ENCODE peak calls at places on chromosomes 5 and 9, in ten cellular contexts. K is upper lobe of right lung, J is Caco-2, A is PC-9, R is astrocyte of the cerebellum, S is type B pancreatic cell, X is transverse colon, G is nephron progenitor cell, U is HFFc6, I is cardiac fibroblast. V is an unnamed sample.

GRCh38 chr9:134983094-134983493 is 65.4 kb upstream of the FCN1 start:
- DNase-seq in K (peak), J (peak), A (no peak), R (no peak), S (peak), X (no peak), G (peak), U (no peak), I (no peak), V (no peak)

GRCh38 chr9:137247916-137248175 is 3.2 kb upstream of the STPG3 start:
- DNase-seq in K (no peak), J (no peak), A (no peak), R (no peak), S (no peak), X (no peak), G (no peak), U (no peak), I (no peak), V (no peak)

GRCh38 chr9:128394404-128395168 is 23.4 kb downstream of the URM1 start:
- DNase-seq in K (no peak), J (no peak), A (no peak), R (no peak), S (no peak), X (no peak), G (no peak), U (no peak), I (no peak), V (no peak)

GRCh38 chr5:17305964-17306725 is 88.7 kb downstream of the BASP1 start:
- DNase-seq in K (peak), J (peak), A (peak), R (peak), S (no peak), X (peak), G (no peak), U (peak), I (peak), V (no peak)

GRCh38 chr5:150904479-150905311 is at the start of gene ZNF300:
- DNase-seq in K (peak), J (peak), A (peak), R (peak), S (peak), X (peak), G (peak), U (peak), I (peak), V (peak)

GRCh38 chr9:37371565-37372464 is 50.7 kb upstream of the GRHPR start:
- DNase-seq in K (no peak), J (no peak), A (no peak), R (no peak), S (no peak), X (no peak), G (no peak), U (no peak), I (peak), V (no peak)

GRCh38 chr9:127793093-127793708 is 7.4 kb downstream of the CDK9 start:
- DNase-seq in K (no peak), J (no peak), A (peak), R (no peak), S (no peak), X (no peak), G (no peak), U (no peak), I (no peak), V (no peak)

GRCh38 chr9:98983295-98984268 is 39.9 kb downstream of the COL15A1 start:
- DNase-seq in K (no peak), J (no peak), A (no peak), R (peak), S (no peak), X (no peak), G (no peak), U (peak), I (peak), V (no peak)

GRCh38 chr9:16830806-16831205 is 39.7 kb downstream of the BNC2 start:
- DNase-seq in K (no peak), J (no peak), A (no peak), R (no peak), S (no peak), X (no peak), G (no peak), U (no peak), I (no peak), V (no peak)

GRCh38 chr5:142059304-142059940 is 46.6 kb upstream of the GNPDA1 start:
- DNase-seq in K (no peak), J (no peak), A (no peak), R (no peak), S (no peak), X (no peak), G (no peak), U (peak), I (peak), V (no peak)

GRCh38 chr9:134057311-134057665 is 10.5 kb downstream of the BRD3 start:
- DNase-seq in K (peak), J (no peak), A (no peak), R (no peak), S (no peak), X (peak), G (no peak), U (no peak), I (no peak), V (no peak)

GRCh38 chr5:150609843-150610584 is 30.4 kb upstream of the SYNPO start:
- DNase-seq in K (no peak), J (peak), A (no peak), R (no peak), S (no peak), X (peak), G (no peak), U (no peak), I (no peak), V (no peak)

GRCh38 chr5:91443761-91444467 is 60.8 kb upstream of the ARRDC3 start:
- DNase-seq in K (no peak), J (no peak), A (no peak), R (no peak), S (no peak), X (no peak), G (no peak), U (no peak), I (no peak), V (no peak)

GRCh38 chr5:76341935-76342334 is 61.1 kb upstream of the IQGAP2 start:
- DNase-seq in K (no peak), J (no peak), A (no peak), R (no peak), S (no peak), X (no peak), G (no peak), U (no peak), I (no peak), V (no peak)

GRCh38 chr5:79827159-79827562 is 137.5 kb downstream of the CMYA5 start:
- DNase-seq in K (no peak), J (no peak), A (no peak), R (no peak), S (no peak), X (no peak), G (no peak), U (no peak), I (no peak), V (no peak)

GRCh38 chr5:79831381-79831780 is 141.7 kb downstream of the CMYA5 start:
- DNase-seq in K (no peak), J (no peak), A (no peak), R (no peak), S (no peak), X (no peak), G (no peak), U (no peak), I (no peak), V (no peak)

GRCh38 chr5:79831910-79832309 is 142.3 kb downstream of the CMYA5 start:
- DNase-seq in K (no peak), J (no peak), A (no peak), R (no peak), S (no peak), X (no peak), G (no peak), U (no peak), I (peak), V (no peak)

GRCh38 chr5:79825802-79826201 is 136.2 kb downstream of the CMYA5 start:
- DNase-seq in K (no peak), J (no peak), A (no peak), R (no peak), S (no peak), X (no peak), G (no peak), U (no peak), I (no peak), V (no peak)

GRCh38 chr5:79829260-79829659 is 139.6 kb downstream of the CMYA5 start:
- DNase-seq in K (no peak), J (peak), A (no peak), R (no peak), S (no peak), X (no peak), G (peak), U (no peak), I (no peak), V (no peak)
- TF ChIP-seq CTCF in K (peak), J (peak), A (peak), R (peak), S (peak), X (no peak), G (peak), U (peak), I (no peak), V (no peak)

GRCh38 chr9:84668204-84669007 is 1.1 kb upstream of the NTRK2 start:
- DNase-seq in K (peak), J (no peak), A (no peak), R (peak), S (peak), X (peak), G (peak), U (peak), I (peak), V (no peak)
- TF ChIP-seq CTCF in K (peak), J (no peak), A (no peak), R (peak), S (peak), X (no peak), G (peak), U (peak), I (peak), V (no peak)

GRCh38 chr9:93829271-93830223 is 125.6 kb downstream of the BARX1 start:
- DNase-seq in K (no peak), J (no peak), A (no peak), R (no peak), S (no peak), X (no peak), G (no peak), U (no peak), I (no peak), V (no peak)
- TF ChIP-seq CTCF in K (no peak), J (no peak), A (no peak), R (no peak), S (no peak), X (no peak), G (no peak), U (no peak), I (no peak), V (no peak)

DNA sequence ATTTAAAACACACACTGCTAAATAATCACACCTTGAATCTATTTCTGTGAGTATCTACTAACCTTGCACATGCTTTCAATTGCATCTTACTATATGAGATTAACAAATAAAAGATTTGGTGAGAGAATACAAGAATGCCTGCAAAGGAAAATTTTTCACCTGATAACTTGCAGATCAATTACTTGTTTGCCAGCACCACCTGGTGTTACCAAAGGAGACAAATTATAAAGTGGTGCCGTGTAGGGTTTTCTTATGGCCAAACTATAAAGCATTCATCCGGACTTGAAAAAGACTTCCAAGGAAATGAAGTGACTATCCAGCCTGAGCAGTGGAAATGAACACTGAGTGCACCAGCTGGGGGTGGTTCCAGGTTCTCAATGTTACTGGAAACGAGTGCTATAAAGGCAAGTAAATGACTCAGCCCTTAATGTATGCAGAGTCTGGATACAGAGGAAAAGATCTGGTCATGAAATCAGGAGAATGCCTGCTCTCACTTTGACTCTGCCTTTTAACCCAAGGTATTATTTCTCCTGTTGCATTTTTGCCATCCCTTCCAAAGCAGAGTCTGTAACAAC is 113.2 kb downstream of the DNAH5 start:
- DNase-seq in K (no peak), J (no peak), A (no peak), R (peak), S (no peak), X (no peak), G (no peak), U (no peak), I (no peak), V (no peak)
- TF ChIP-seq CTCF in K (no peak), J (no peak), A (peak), R (peak), S (no peak), X (no peak), G (no peak), U (peak), I (no peak), V (no peak)

GRCh38 chr9:124037790-124038189 is 26.2 kb downstream of the LHX2 start:
- DNase-seq in K (peak), J (no peak), A (no peak), R (no peak), S (no peak), X (no peak), G (no peak), U (no peak), I (no peak), V (no peak)
- TF ChIP-seq CTCF in K (no peak), J (no peak), A (no peak), R (no peak), S (no peak), X (no peak), G (no peak), U (no peak), I (no peak), V (no peak)

GRCh38 chr5:146622391-146622790 is 106.4 kb upstream of the GPR151 start:
- DNase-seq in K (no peak), J (no peak), A (no peak), R (no peak), S (no peak), X (no peak), G (no peak), U (no peak), I (no peak), V (no peak)
- TF ChIP-seq CTCF in K (peak), J (peak), A (peak), R (peak), S (peak), X (no peak), G (no peak), U (peak), I (no peak), V (no peak)

GRCh38 chr5:137488516-137488915 is 10.6 kb downstream of the SPOCK1 start:
- DNase-seq in K (no peak), J (no peak), A (no peak), R (no peak), S (no peak), X (no peak), G (no peak), U (no peak), I (no peak), V (no peak)
- TF ChIP-seq CTCF in K (no peak), J (no peak), A (no peak), R (no peak), S (no peak), X (no peak), G (no peak), U (no peak), I (no peak), V (no peak)

DNA sequence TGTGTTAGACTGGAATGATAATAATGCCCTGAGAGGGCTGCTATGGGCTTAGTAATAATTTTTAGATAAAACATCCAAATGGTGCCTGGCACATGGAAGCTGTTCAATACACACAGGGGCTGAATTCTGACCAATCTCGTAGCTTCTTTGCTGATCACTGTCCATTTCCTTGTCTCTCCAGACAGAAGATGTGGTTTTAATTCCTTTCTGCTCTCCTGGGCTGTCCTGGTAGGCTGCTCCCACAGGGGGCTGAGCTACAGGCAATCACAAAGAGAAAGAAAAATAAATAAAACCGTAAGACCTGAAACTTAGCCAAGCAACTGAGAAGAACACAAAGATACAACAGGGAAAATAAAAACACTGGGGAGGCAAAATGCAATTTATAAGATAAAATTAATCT is 136.5 kb downstream of the CDK5RAP2 start:
- DNase-seq in K (no peak), J (no peak), A (no peak), R (peak), S (no peak), X (no peak), G (no peak), U (peak), I (peak), V (no peak)
- TF ChIP-seq CTCF in K (no peak), J (no peak), A (no peak), R (peak), S (no peak), X (no peak), G (no peak), U (no peak), I (no peak), V (no peak)

V was measured in omental fat pad.